ENCODE peak calls at places on chromosome 4, in eight cellular contexts. One of them, this sample, is unnamed.
A peak's percentile ranks its signal among the peaks of the same experiment; 100 is the strongest.

GRCh38 chr4:182143822-182144620 is 99.2 kb upstream of the TENM3 start:
- DNase-seq in GM04503: peak; percentile 42
- DNase-seq in AG20443: peak; percentile 74
- DNase-seq in aorta: no peak
- DNase-seq in NCI-H1092 treated with DMSO at 0.1 percent for 48 hours: peak; percentile 93
- DNase-seq in tibial artery: no peak
- DNase-seq in fibroblast of the aortic adventitia: peak; percentile 51
- DNase-seq in activated gamma-delta T cell treated with anti-CD3 and anti-CD28 coated beads, Interleukin-2, amount 50 U/mL, for 16 hours: no peak
- DNase-seq in this sample: no peak

GRCh38 chr4:139564502-139564901 is 8.5 kb upstream of the SETD7 start:
- DNase-seq in NCI-H1092 treated with DMSO at 0.1 percent for 48 hours: no peak
- DNase-seq in tibial artery: no peak
- DNase-seq in fibroblast of the aortic adventitia: no peak
- DNase-seq in aorta: no peak
- DNase-seq in activated gamma-delta T cell treated with anti-CD3 and anti-CD28 coated beads, Interleukin-2, amount 50 U/mL, for 16 hours: no peak
- DNase-seq in GM04503: no peak
- DNase-seq in AG20443: no peak
- DNase-seq in this sample: no peak

GRCh38 chr4:140256335-140256734 is 102.4 kb upstream of the MAML3 start:
- DNase-seq in aorta: no peak
- DNase-seq in NCI-H1092 treated with DMSO at 0.1 percent for 48 hours: no peak
- DNase-seq in GM04503: no peak
- DNase-seq in tibial artery: no peak
- DNase-seq in fibroblast of the aortic adventitia: peak; percentile 31
- DNase-seq in activated gamma-delta T cell treated with anti-CD3 and anti-CD28 coated beads, Interleukin-2, amount 50 U/mL, for 16 hours: no peak
- DNase-seq in AG20443: peak; percentile 59
- DNase-seq in this sample: no peak

GRCh38 chr4:6506616-6507140 is 34.3 kb upstream of the PPP2R2C start:
- DNase-seq in GM04503: no peak
- DNase-seq in activated gamma-delta T cell treated with anti-CD3 and anti-CD28 coated beads, Interleukin-2, amount 50 U/mL, for 16 hours: no peak
- DNase-seq in fibroblast of the aortic adventitia: no peak
- DNase-seq in AG20443: no peak
- DNase-seq in tibial artery: peak; percentile 29
- DNase-seq in NCI-H1092 treated with DMSO at 0.1 percent for 48 hours: no peak
- DNase-seq in aorta: no peak
- DNase-seq in this sample: no peak

GRCh38 chr4:90727938-90728337 is 600.7 kb downstream of the CCSER1 start:
- DNase-seq in aorta: no peak
- DNase-seq in tibial artery: no peak
- DNase-seq in fibroblast of the aortic adventitia: no peak
- DNase-seq in AG20443: no peak
- DNase-seq in NCI-H1092 treated with DMSO at 0.1 percent for 48 hours: no peak
- DNase-seq in activated gamma-delta T cell treated with anti-CD3 and anti-CD28 coated beads, Interleukin-2, amount 50 U/mL, for 16 hours: no peak
- DNase-seq in GM04503: no peak
- DNase-seq in this sample: no peak

GRCh38 chr4:1041147-1041935 is 29.9 kb downstream of the FGFRL1 start:
- DNase-seq in GM04503: no peak
- DNase-seq in aorta: no peak
- DNase-seq in activated gamma-delta T cell treated with anti-CD3 and anti-CD28 coated beads, Interleukin-2, amount 50 U/mL, for 16 hours: no peak
- DNase-seq in tibial artery: no peak
- DNase-seq in NCI-H1092 treated with DMSO at 0.1 percent for 48 hours: no peak
- DNase-seq in AG20443: peak; percentile 50
- DNase-seq in fibroblast of the aortic adventitia: peak; percentile 91
- DNase-seq in this sample: no peak

GRCh38 chr4:10403633-10404445 is 53.4 kb downstream of the ZNF518B start:
- DNase-seq in aorta: no peak
- DNase-seq in fibroblast of the aortic adventitia: peak; percentile 80
- DNase-seq in tibial artery: no peak
- DNase-seq in AG20443: peak; percentile 63
- DNase-seq in GM04503: peak; percentile 11
- DNase-seq in activated gamma-delta T cell treated with anti-CD3 and anti-CD28 coated beads, Interleukin-2, amount 50 U/mL, for 16 hours: no peak
- DNase-seq in NCI-H1092 treated with DMSO at 0.1 percent for 48 hours: peak; percentile 30
- DNase-seq in this sample: no peak

GRCh38 chr4:102180080-102180479 is 165.2 kb downstream of the SLC39A8 start:
- DNase-seq in activated gamma-delta T cell treated with anti-CD3 and anti-CD28 coated beads, Interleukin-2, amount 50 U/mL, for 16 hours: no peak
- DNase-seq in GM04503: no peak
- DNase-seq in NCI-H1092 treated with DMSO at 0.1 percent for 48 hours: no peak
- DNase-seq in AG20443: no peak
- DNase-seq in fibroblast of the aortic adventitia: peak; percentile 34
- DNase-seq in aorta: no peak
- DNase-seq in tibial artery: no peak
- DNase-seq in this sample: no peak

GRCh38 chr4:77500801-77501200 is 104.8 kb upstream of the CXCL13 start:
- DNase-seq in fibroblast of the aortic adventitia: no peak
- DNase-seq in aorta: no peak
- DNase-seq in AG20443: no peak
- DNase-seq in activated gamma-delta T cell treated with anti-CD3 and anti-CD28 coated beads, Interleukin-2, amount 50 U/mL, for 16 hours: no peak
- DNase-seq in tibial artery: no peak
- DNase-seq in GM04503: no peak
- DNase-seq in NCI-H1092 treated with DMSO at 0.1 percent for 48 hours: no peak
- DNase-seq in this sample: no peak

GRCh38 chr4:1488831-1489638 is 82.8 kb upstream of the NKX1-1 start:
- DNase-seq in activated gamma-delta T cell treated with anti-CD3 and anti-CD28 coated beads, Interleukin-2, amount 50 U/mL, for 16 hours: no peak
- DNase-seq in fibroblast of the aortic adventitia: no peak
- DNase-seq in NCI-H1092 treated with DMSO at 0.1 percent for 48 hours: no peak
- DNase-seq in tibial artery: peak; percentile 59
- DNase-seq in AG20443: no peak
- DNase-seq in aorta: no peak
- DNase-seq in GM04503: no peak
- DNase-seq in this sample: no peak

GRCh38 chr4:174828845-174829701 is at the start of gene GLRA3:
- DNase-seq in tibial artery: no peak
- DNase-seq in GM04503: no peak
- DNase-seq in fibroblast of the aortic adventitia: peak; percentile 37
- DNase-seq in AG20443: peak; percentile 37
- DNase-seq in aorta: peak; percentile 44
- DNase-seq in activated gamma-delta T cell treated with anti-CD3 and anti-CD28 coated beads, Interleukin-2, amount 50 U/mL, for 16 hours: no peak
- DNase-seq in NCI-H1092 treated with DMSO at 0.1 percent for 48 hours: peak; percentile 96
- DNase-seq in this sample: no peak

GRCh38 chr4:166498541-166498940 is 625.5 kb downstream of the TLL1 start:
- DNase-seq in aorta: no peak
- DNase-seq in GM04503: no peak
- DNase-seq in NCI-H1092 treated with DMSO at 0.1 percent for 48 hours: no peak
- DNase-seq in tibial artery: no peak
- DNase-seq in AG20443: no peak
- DNase-seq in fibroblast of the aortic adventitia: peak; percentile 37
- DNase-seq in activated gamma-delta T cell treated with anti-CD3 and anti-CD28 coated beads, Interleukin-2, amount 50 U/mL, for 16 hours: no peak
- DNase-seq in this sample: no peak